ENCODE peak calls at places on chromosomes 12 and 14, in four cellular contexts. N is thyroid gland, J is cardiac fibroblast, S is nephron progenitor cell. G is an unnamed sample.

GRCh38 chr14:67108230-67108629 is 81.0 kb upstream of the GARIN2 start:
- DNase-seq in S (no peak), J (no peak), N (no peak), G (no peak)

GRCh38 chr14:69839017-69839416 is 40.2 kb upstream of the SMOC1 start:
- DNase-seq in S (no peak), N (no peak), J (no peak), G (no peak)

GRCh38 chr12:111435661-111436201 is 30.0 kb downstream of the SH2B3 start:
- DNase-seq in J (no peak), N (peak), S (no peak), G (no peak)

GRCh38 chr12:1922985-1923384 is 4.5 kb upstream of the CACNA2D4 start:
- DNase-seq in J (no peak), S (no peak), N (no peak), G (no peak)

GRCh38 chr14:66078031-66078430 is 408.1 kb upstream of the CCDC196 start:
- DNase-seq in N (peak), J (no peak), S (no peak), G (no peak)

GRCh38 chr12:65696227-65696626 is 128.1 kb upstream of the HMGA2 start:
- DNase-seq in S (no peak), N (no peak), J (peak), G (no peak)

GRCh38 chr12:47686645-47687240 is 19.1 kb downstream of the RPAP3 start:
- DNase-seq in S (no peak), N (no peak), J (peak), G (no peak)

GRCh38 chr14:76083796-76084195 is 67.9 kb upstream of the GPATCH2L start:
- DNase-seq in J (no peak), S (no peak), N (no peak), G (no peak)

GRCh38 chr14:102209224-102209966 is 69.7 kb downstream of the WDR20 start:
- DNase-seq in S (peak), N (peak), J (peak), G (no peak)

GRCh38 chr12:57740656-57741412 is 2.3 kb upstream of the AGAP2 start:
- DNase-seq in J (no peak), S (no peak), N (peak), G (no peak)

GRCh38 chr12:3725267-3726115 is 27.4 kb downstream of the CRACR2A start:
- DNase-seq in N (no peak), S (no peak), J (peak), G (no peak)

GRCh38 chr12:125208942-125209341 is 143.7 kb downstream of the AACS start:
- DNase-seq in J (no peak), N (no peak), S (no peak), G (no peak)

GRCh38 chr12:2013527-2014223 is 9.4 kb upstream of the DCP1B start:
- DNase-seq in J (no peak), N (no peak), S (peak), G (no peak)

GRCh38 chr14:73744175-73744867 is 30.1 kb upstream of the PNMA1 start:
- DNase-seq in S (no peak), J (no peak), N (no peak), G (no peak)

GRCh38 chr14:59013672-59014298 is 174.7 kb upstream of the DAAM1 start:
- DNase-seq in N (no peak), S (no peak), J (peak), G (no peak)

GRCh38 chr12:116220756-116221155 is 56.7 kb downstream of the MED13L start:
- DNase-seq in N (no peak), S (no peak), J (no peak), G (no peak)

GRCh38 chr14:39568809-39569538 is 136.7 kb upstream of the FBXO33 start:
- DNase-seq in N (no peak), S (no peak), J (no peak), G (no peak)

GRCh38 chr12:1234073-1234472 is 243.1 kb downstream of the ERC1 start:
- DNase-seq in S (no peak), N (peak), J (peak), G (no peak)

GRCh38 chr12:49331360-49332222 is 5.4 kb downstream of the C1QL4 start:
- DNase-seq in J (peak), S (peak), N (peak), G (no peak)

GRCh38 chr12:52277486-52278245 is 3.2 kb downstream of the KRT86 start:
- DNase-seq in N (peak), J (no peak), S (no peak), G (no peak)

GRCh38 chr12:105724651-105725050 is 394.2 kb downstream of the C12orf75 start:
- DNase-seq in N (no peak), S (no peak), J (no peak), G (no peak)

GRCh38 chr12:121138284-121138683 is 5.6 kb downstream of the P2RX7 start:
- DNase-seq in J (no peak), S (no peak), N (no peak), G (no peak)

GRCh38 chr12:68106160-68106559 is 53.4 kb downstream of the IFNG start:
- DNase-seq in J (peak), S (no peak), N (no peak), G (no peak)

GRCh38 chr14:76514599-76514998 is 138.7 kb downstream of the ESRRB start:
- DNase-seq in J (peak), N (peak), S (no peak), G (no peak)

GRCh38 chr12:64679487-64679983 is 69.2 kb downstream of the RASSF3 start:
- DNase-seq in N (peak), J (peak), S (no peak), G (no peak)

G was measured in chondrocyte.